ENCODE peak calls at places on chromosome 20, in nine cellular contexts. I is coronary artery; C is GM23248; J is uterus; G is transverse colon; F is CD8-positive, alpha-beta T cell; L is tibial artery; B is AG04450; E is lower lobe of right lung. V is an unnamed sample.

GRCh38 chr20:45945678-45946148 is 11.2 kb downstream of the PCIF1 start:
- DNase-seq in I (no peak), C (peak; percentile 51), J (no peak), G (no peak), F (no peak), L (no peak), B (no peak), E (no peak), V (no peak)

GRCh38 chr20:41560971-41561370 is 57.2 kb downstream of the CHD6 start:
- DNase-seq in I (no peak), C (no peak), J (no peak), G (no peak), F (no peak), L (no peak), B (no peak), E (no peak), V (no peak)

GRCh38 chr20:58714340-58714922 is 21.8 kb downstream of the NPEPL1 start:
- DNase-seq in I (peak; percentile 68), C (no peak), J (peak; percentile 11), G (peak; percentile 7), F (no peak), L (peak; percentile 59), B (no peak), E (no peak), V (no peak)

GRCh38 chr20:15834857-15835256 is 738.4 kb downstream of the KIF16B start:
- DNase-seq in I (no peak), C (no peak), J (no peak), G (no peak), F (no peak), L (no peak), B (no peak), E (no peak), V (no peak)

GRCh38 chr20:31845300-31845863 is at the start of gene FOXS1:
- DNase-seq in I (peak; percentile 92), C (no peak), J (peak; percentile 43), G (no peak), F (no peak), L (peak; percentile 95), B (no peak), E (no peak), V (no peak)

GRCh38 chr20:37155987-37156386 is 23.1 kb upstream of the RPN2 start:
- DNase-seq in I (no peak), C (no peak), J (no peak), G (no peak), F (no peak), L (no peak), B (no peak), E (no peak), V (no peak)

GRCh38 chr20:36728986-36729385 is 16.9 kb downstream of the NDRG3 start:
- DNase-seq in I (no peak), C (peak; percentile 31), J (no peak), G (no peak), F (no peak), L (no peak), B (no peak), E (no peak), V (no peak)

GRCh38 chr20:33668087-33668790 is 1.5 kb downstream of the ACTL10 start:
- DNase-seq in I (peak; percentile 88), C (peak; percentile 85), J (peak; percentile 75), G (no peak), F (peak; percentile 71), L (peak; percentile 91), B (no peak), E (peak; percentile 86), V (no peak)

GRCh38 chr20:953742-954141 is 37.6 kb upstream of the ANGPT4 start:
- DNase-seq in I (no peak), C (peak; percentile 44), J (no peak), G (no peak), F (no peak), L (peak; percentile 66), B (no peak), E (no peak), V (no peak)

GRCh38 chr20:32443386-32443974 is 85.3 kb downstream of the ASXL1 start:
- DNase-seq in I (no peak), C (no peak), J (no peak), G (peak; percentile 4), F (peak; percentile 50), L (no peak), B (no peak), E (no peak), V (no peak)

GRCh38 chr20:12835999-12836398 is 172.8 kb upstream of the SPTLC3 start:
- DNase-seq in I (no peak), C (no peak), J (no peak), G (no peak), F (no peak), L (no peak), B (no peak), E (no peak), V (no peak)

GRCh38 chr20:55090301-55090700 is 614.9 kb downstream of the DOK5 start:
- DNase-seq in I (no peak), C (no peak), J (no peak), G (no peak), F (no peak), L (no peak), B (no peak), E (no peak), V (no peak)

GRCh38 chr20:36629719-36630340 is 16.2 kb downstream of the SLA2 start:
- DNase-seq in I (no peak), C (no peak), J (no peak), G (peak; percentile 44), F (peak; percentile 60), L (no peak), B (no peak), E (no peak), V (no peak)

GRCh38 chr20:33370296-33370695 is 31.0 kb downstream of the CDK5RAP1 start:
- DNase-seq in I (no peak), C (no peak), J (no peak), G (peak; percentile 53), F (peak; percentile 82), L (no peak), B (no peak), E (no peak), V (no peak)

GRCh38 chr20:46027245-46027853 is 1.7 kb upstream of the SLC12A5 start:
- DNase-seq in I (no peak), C (peak; percentile 76), J (no peak), G (no peak), F (peak; percentile 37), L (no peak), B (peak; percentile 27), E (no peak), V (no peak)

GRCh38 chr20:39986231-39986904 is 702.7 kb downstream of the MAFB start:
- DNase-seq in I (peak; percentile 75), C (peak; percentile 74), J (peak; percentile 68), G (peak; percentile 15), F (no peak), L (peak; percentile 87), B (no peak), E (peak; percentile 56), V (no peak)

GRCh38 chr20:10322073-10323012 is 103.7 kb downstream of the SNAP25 start:
- DNase-seq in I (no peak), C (peak; percentile 61), J (no peak), G (no peak), F (no peak), L (no peak), B (no peak), E (no peak), V (no peak)

GRCh38 chr20:49444553-49444990 is 37.9 kb downstream of the KCNB1 start:
- DNase-seq in I (no peak), C (no peak), J (no peak), G (no peak), F (no peak), L (no peak), B (no peak), E (no peak), V (no peak)
- H3K27ac ChIP-seq in I (peak overlapping the region; percentile 42), C (no peak overlapping the region), J (peak overlapping the region; percentile 80), G (peak overlapping the region; percentile 87), F (no peak overlapping the region), L (peak overlapping the region; percentile 73), B (no peak overlapping the region), E (no peak overlapping the region), V (no peak overlapping the region)

GRCh38 chr20:60693513-60694133 is 558.4 kb upstream of the CDH4 start:
- DNase-seq in I (no peak), C (no peak), J (no peak), G (no peak), F (no peak), L (no peak), B (no peak), E (no peak), V (no peak)
- H3K27ac ChIP-seq in I (no peak overlapping the region), C (no peak overlapping the region), J (no peak overlapping the region), G (no peak overlapping the region), F (no peak overlapping the region), L (no peak overlapping the region), B (no peak overlapping the region), E (no peak overlapping the region), V (no peak overlapping the region)

GRCh38 chr20:62755817-62756724 is 40.2 kb upstream of the MRGBP start:
- DNase-seq in I (no peak), C (peak; percentile 23), J (no peak), G (no peak), F (peak; percentile 17), L (no peak), B (no peak), E (peak; percentile 26), V (no peak)

GRCh38 chr20:62760536-62761057 is 35.7 kb upstream of the MRGBP start:
- DNase-seq in I (no peak), C (no peak), J (no peak), G (no peak), F (no peak), L (no peak), B (no peak), E (peak; percentile 24), V (no peak)

GRCh38 chr20:62759981-62760431 is 36.3 kb upstream of the MRGBP start:
- DNase-seq in I (no peak), C (no peak), J (no peak), G (no peak), F (no peak), L (no peak), B (no peak), E (peak; percentile 42), V (no peak)

GRCh38 chr20:62761058-62761758 is 35.1 kb upstream of the MRGBP start:
- DNase-seq in I (no peak), C (peak; percentile 38), J (no peak), G (no peak), F (no peak), L (no peak), B (no peak), E (peak; percentile 40), V (no peak)

DNA sequence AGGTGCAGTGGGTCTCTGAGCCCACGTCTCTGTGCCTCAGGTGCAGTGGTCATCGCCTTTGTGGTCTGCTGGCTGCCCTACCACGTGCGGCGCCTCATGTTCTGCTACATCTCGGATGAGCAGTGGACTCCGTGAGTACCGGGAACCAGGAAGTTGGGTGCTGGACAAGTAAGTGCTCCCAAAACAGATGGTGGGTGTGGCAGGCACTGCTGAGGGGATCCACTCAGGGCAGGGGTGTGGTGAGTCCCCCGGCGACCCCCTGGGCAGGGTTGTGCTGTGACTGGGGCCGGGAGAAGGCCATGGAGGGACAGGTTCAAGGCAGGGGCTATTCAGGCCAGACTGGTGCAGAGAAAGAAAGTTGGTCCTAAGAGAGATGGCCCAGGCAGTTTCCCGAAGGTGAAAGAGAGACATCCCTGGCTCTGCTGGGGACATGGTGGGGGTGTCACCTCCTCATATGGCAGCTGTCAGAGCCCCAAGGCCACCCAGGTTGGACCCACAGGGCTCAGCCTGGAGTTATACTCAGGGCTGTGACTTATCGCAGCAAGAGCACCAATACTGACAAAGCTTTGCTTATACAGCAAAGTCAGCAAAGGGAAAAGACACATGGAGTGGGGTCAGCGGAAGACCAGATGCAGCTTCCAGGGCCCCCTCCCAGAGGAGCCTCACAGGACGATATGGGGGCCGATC is 37.9 kb upstream of the MRGBP start:
- DNase-seq in I (no peak), C (no peak), J (no peak), G (no peak), F (peak; percentile 12), L (no peak), B (no peak), E (peak; percentile 21), V (no peak)
- H3K27ac ChIP-seq in I (no peak overlapping the region), C (no peak overlapping the region), J (no peak overlapping the region), G (no peak overlapping the region), F (no peak overlapping the region), L (no peak overlapping the region), B (no peak overlapping the region), E (no peak overlapping the region), V (no peak overlapping the region)

GRCh38 chr20:51553897-51554504 is 11.5 kb upstream of the NFATC2 start:
- DNase-seq in I (no peak), C (peak; percentile 73), J (no peak), G (no peak), F (no peak), L (no peak), B (no peak), E (no peak), V (no peak)
- H3K27ac ChIP-seq in I (no peak overlapping the region), C (peak overlapping the region; percentile 65), J (no peak overlapping the region), G (no peak overlapping the region), F (no peak overlapping the region), L (no peak overlapping the region), B (no peak overlapping the region), E (no peak overlapping the region), V (no peak overlapping the region)

V was measured in caudate nucleus.